ENCODE peak calls at places on chromosomes 7 and 10, in four cellular contexts. One of them, this sample, is unnamed.

GRCh38 chr7:152086513-152086912 is 61.0 kb downstream of the GALNT11 start:
- DNase-seq in Peyer's patch: no peak
- DNase-seq in tibial artery: no peak
- DNase-seq in endothelial cell: no peak
- DNase-seq in this sample: no peak

GRCh38 chr10:11553773-11554381 is 57.6 kb downstream of the USP6NL start:
- DNase-seq in Peyer's patch: no peak
- DNase-seq in tibial artery: no peak
- DNase-seq in endothelial cell: no peak
- DNase-seq in this sample: no peak

GRCh38 chr10:3054183-3054815 is 13.0 kb upstream of the PFKP start:
- DNase-seq in Peyer's patch: no peak
- DNase-seq in tibial artery: no peak
- DNase-seq in endothelial cell: no peak
- DNase-seq in this sample: no peak

GRCh38 chr10:49627031-49627430 is 13.2 kb downstream of the CHAT start:
- DNase-seq in Peyer's patch: no peak
- DNase-seq in tibial artery: no peak
- DNase-seq in endothelial cell: no peak
- DNase-seq in this sample: no peak

GRCh38 chr10:127563718-127564553 is 14.8 kb downstream of the NPS start:
- DNase-seq in Peyer's patch: peak
- DNase-seq in tibial artery: no peak
- DNase-seq in endothelial cell: peak
- DNase-seq in this sample: peak

GRCh38 chr7:16397497-16398210 is 23.7 kb downstream of the CRPPA start:
- DNase-seq in Peyer's patch: no peak
- DNase-seq in tibial artery: no peak
- DNase-seq in endothelial cell: no peak
- DNase-seq in this sample: no peak

GRCh38 chr7:82410461-82410860 is 33.1 kb downstream of the CACNA2D1 start:
- DNase-seq in Peyer's patch: no peak
- DNase-seq in tibial artery: no peak
- DNase-seq in endothelial cell: no peak
- DNase-seq in this sample: no peak

GRCh38 chr7:111199643-111200042 is 108.7 kb downstream of the LRRN3 start:
- DNase-seq in Peyer's patch: no peak
- DNase-seq in tibial artery: no peak
- DNase-seq in endothelial cell: no peak
- DNase-seq in this sample: no peak

GRCh38 chr7:123624527-123625183 is 23.0 kb downstream of the ASB15 start:
- DNase-seq in Peyer's patch: peak
- DNase-seq in tibial artery: no peak
- DNase-seq in endothelial cell: peak
- DNase-seq in this sample: peak

GRCh38 chr7:26782501-26782900 is 81.9 kb downstream of the SKAP2 start:
- DNase-seq in Peyer's patch: no peak
- DNase-seq in tibial artery: no peak
- DNase-seq in endothelial cell: no peak
- DNase-seq in this sample: no peak

GRCh38 chr10:49115015-49115795 is at the start of gene VSTM4:
- DNase-seq in Peyer's patch: no peak
- DNase-seq in tibial artery: peak
- DNase-seq in endothelial cell: peak
- DNase-seq in this sample: peak

GRCh38 chr7:155357573-155358041 is 59.9 kb downstream of the INSIG1 start:
- DNase-seq in Peyer's patch: no peak
- DNase-seq in tibial artery: no peak
- DNase-seq in endothelial cell: no peak
- DNase-seq in this sample: no peak

GRCh38 chr10:31341552-31341951 is 22.5 kb downstream of the ZEB1 start:
- DNase-seq in Peyer's patch: no peak
- DNase-seq in tibial artery: no peak
- DNase-seq in endothelial cell: no peak
- DNase-seq in this sample: no peak

GRCh38 chr7:71511361-71511807 is 379.4 kb downstream of the GALNT17 start:
- DNase-seq in Peyer's patch: no peak
- DNase-seq in tibial artery: no peak
- DNase-seq in endothelial cell: no peak
- DNase-seq in this sample: no peak

GRCh38 chr10:119199231-119199992 is 8.0 kb upstream of the GRK5 start:
- DNase-seq in Peyer's patch: peak
- DNase-seq in tibial artery: peak
- DNase-seq in endothelial cell: peak
- DNase-seq in this sample: peak

GRCh38 chr7:18125536-18125935 is 97.9 kb upstream of the PRPS1L1 start:
- DNase-seq in Peyer's patch: no peak
- DNase-seq in tibial artery: no peak
- DNase-seq in endothelial cell: no peak
- DNase-seq in this sample: no peak

GRCh38 chr10:120978589-120979252 is 127.6 kb downstream of the WDR11 start:
- DNase-seq in Peyer's patch: no peak
- DNase-seq in tibial artery: peak
- DNase-seq in endothelial cell: no peak
- DNase-seq in this sample: no peak

GRCh38 chr7:95955748-95956147 is 183.4 kb downstream of the DYNC1I1 start:
- DNase-seq in Peyer's patch: no peak
- DNase-seq in tibial artery: no peak
- DNase-seq in endothelial cell: no peak
- DNase-seq in this sample: no peak

GRCh38 chr7:35526645-35527044 is 168.3 kb downstream of the HERPUD2 start:
- DNase-seq in Peyer's patch: peak
- DNase-seq in tibial artery: no peak
- DNase-seq in endothelial cell: no peak
- DNase-seq in this sample: no peak

GRCh38 chr7:30070052-30070451 is 41.8 kb downstream of the PLEKHA8 start:
- DNase-seq in Peyer's patch: no peak
- DNase-seq in tibial artery: no peak
- DNase-seq in endothelial cell: no peak
- DNase-seq in this sample: no peak

GRCh38 chr10:683448-684071 is 5.9 kb downstream of the DIP2C start:
- DNase-seq in Peyer's patch: no peak
- DNase-seq in tibial artery: peak
- DNase-seq in endothelial cell: no peak
- DNase-seq in this sample: no peak

GRCh38 chr7:36881206-36881605 is 156.9 kb upstream of the AOAH start:
- DNase-seq in Peyer's patch: no peak
- DNase-seq in tibial artery: no peak
- DNase-seq in endothelial cell: no peak
- DNase-seq in this sample: no peak

GRCh38 chr10:18240185-18240882 is 100.1 kb downstream of the CACNB2 start:
- DNase-seq in Peyer's patch: no peak
- DNase-seq in tibial artery: no peak
- DNase-seq in endothelial cell: no peak
- DNase-seq in this sample: no peak

GRCh38 chr7:90897961-90898469 is 301.9 kb downstream of the CDK14 start:
- DNase-seq in Peyer's patch: no peak
- DNase-seq in tibial artery: no peak
- DNase-seq in endothelial cell: no peak
- DNase-seq in this sample: no peak

GRCh38 chr7:18667466-18667865 is 171.9 kb downstream of the HDAC9 start:
- DNase-seq in Peyer's patch: no peak
- DNase-seq in tibial artery: no peak
- DNase-seq in endothelial cell: peak
- DNase-seq in this sample: no peak

GRCh38 chr7:19024261-19024660 is 93.2 kb downstream of the TWIST1 start:
- DNase-seq in Peyer's patch: no peak
- DNase-seq in tibial artery: no peak
- DNase-seq in endothelial cell: no peak
- DNase-seq in this sample: no peak

GRCh38 chr7:26900283-26900682 is 35.9 kb upstream of the SKAP2 start:
- DNase-seq in Peyer's patch: no peak
- DNase-seq in tibial artery: no peak
- DNase-seq in endothelial cell: no peak
- DNase-seq in this sample: no peak

GRCh38 chr10:4391683-4392082 is 434.3 kb upstream of the AKR1E2 start:
- DNase-seq in Peyer's patch: no peak
- DNase-seq in tibial artery: no peak
- DNase-seq in endothelial cell: peak
- DNase-seq in this sample: no peak
- TF ChIP-seq CTCF in Peyer's patch: no peak
- TF ChIP-seq CTCF in tibial artery: no peak
- TF ChIP-seq CTCF in endothelial cell: no peak
- TF ChIP-seq CTCF in this sample: no peak

GRCh38 chr10:47190802-47191450 is 109.1 kb upstream of the GDF10 start:
- DNase-seq in Peyer's patch: no peak
- DNase-seq in tibial artery: no peak
- DNase-seq in endothelial cell: no peak
- DNase-seq in this sample: no peak

GRCh38 chr10:47195274-47195885 is 104.6 kb upstream of the GDF10 start:
- DNase-seq in Peyer's patch: no peak
- DNase-seq in tibial artery: no peak
- DNase-seq in endothelial cell: no peak
- DNase-seq in this sample: no peak

GRCh38 chr10:47190301-47190700 is 109.7 kb upstream of the GDF10 start:
- DNase-seq in Peyer's patch: no peak
- DNase-seq in tibial artery: no peak
- DNase-seq in endothelial cell: no peak
- DNase-seq in this sample: no peak

GRCh38 chr10:47189802-47190201 is 110.2 kb upstream of the GDF10 start:
- DNase-seq in Peyer's patch: no peak
- DNase-seq in tibial artery: no peak
- DNase-seq in endothelial cell: no peak
- DNase-seq in this sample: no peak

DNA sequence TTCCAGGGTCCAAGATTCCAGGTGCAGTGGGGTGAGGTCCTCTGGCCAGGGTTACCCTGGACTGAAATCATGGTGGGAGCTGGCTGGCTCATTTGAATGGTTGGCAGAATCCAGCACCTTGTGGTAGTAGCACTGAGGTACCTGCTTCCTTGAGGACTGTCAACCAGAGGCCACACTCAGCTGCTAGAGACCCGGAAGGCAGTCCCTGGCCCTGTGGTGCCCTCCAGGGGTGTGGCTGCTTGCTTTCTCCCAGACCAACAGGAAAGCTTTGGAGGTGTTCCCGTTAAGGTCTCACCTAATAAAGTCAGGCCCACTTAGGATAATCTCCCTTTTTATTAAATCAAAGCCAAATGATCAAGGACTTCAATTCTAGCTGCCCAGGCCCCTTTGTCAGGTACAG is 107.7 kb upstream of the GDF10 start:
- DNase-seq in Peyer's patch: no peak
- DNase-seq in tibial artery: no peak
- DNase-seq in endothelial cell: no peak
- DNase-seq in this sample: no peak
- TF ChIP-seq CTCF in Peyer's patch: no peak
- TF ChIP-seq CTCF in tibial artery: no peak
- TF ChIP-seq CTCF in endothelial cell: no peak
- TF ChIP-seq CTCF in this sample: no peak

GRCh38 chr10:65341323-65341922 is 1584.4 kb upstream of the LRRTM3 start:
- DNase-seq in Peyer's patch: no peak
- DNase-seq in tibial artery: no peak
- DNase-seq in endothelial cell: no peak
- DNase-seq in this sample: no peak

GRCh38 chr10:65346466-65346865 is 1579.4 kb upstream of the LRRTM3 start:
- DNase-seq in Peyer's patch: no peak
- DNase-seq in tibial artery: no peak
- DNase-seq in endothelial cell: no peak
- DNase-seq in this sample: no peak

GRCh38 chr10:65340340-65340739 is 1585.5 kb upstream of the LRRTM3 start:
- DNase-seq in Peyer's patch: no peak
- DNase-seq in tibial artery: no peak
- DNase-seq in endothelial cell: no peak
- DNase-seq in this sample: no peak

GRCh38 chr10:65342226-65342625 is 1583.6 kb upstream of the LRRTM3 start:
- DNase-seq in Peyer's patch: no peak
- DNase-seq in tibial artery: no peak
- DNase-seq in endothelial cell: no peak
- DNase-seq in this sample: no peak
- TF ChIP-seq CTCF in Peyer's patch: no peak
- TF ChIP-seq CTCF in tibial artery: no peak
- TF ChIP-seq CTCF in endothelial cell: no peak
- TF ChIP-seq CTCF in this sample: no peak

GRCh38 chr10:98467506-98468318 is 21.0 kb upstream of the HPS1 start:
- DNase-seq in Peyer's patch: peak
- DNase-seq in tibial artery: peak
- DNase-seq in endothelial cell: peak
- DNase-seq in this sample: peak
- TF ChIP-seq CTCF in Peyer's patch: peak
- TF ChIP-seq CTCF in tibial artery: peak
- TF ChIP-seq CTCF in endothelial cell: peak
- TF ChIP-seq CTCF in this sample: peak

GRCh38 chr10:106971411-106971831 is 193.1 kb downstream of the SORCS1 start:
- DNase-seq in Peyer's patch: no peak
- DNase-seq in tibial artery: no peak
- DNase-seq in endothelial cell: no peak
- DNase-seq in this sample: no peak
- TF ChIP-seq CTCF in Peyer's patch: no peak
- TF ChIP-seq CTCF in tibial artery: no peak
- TF ChIP-seq CTCF in endothelial cell: no peak
- TF ChIP-seq CTCF in this sample: no peak

GRCh38 chr7:50588937-50589336 is 23.7 kb upstream of the DDC start:
- DNase-seq in Peyer's patch: no peak
- DNase-seq in tibial artery: no peak
- DNase-seq in endothelial cell: no peak
- DNase-seq in this sample: no peak
- TF ChIP-seq CTCF in Peyer's patch: no peak
- TF ChIP-seq CTCF in tibial artery: no peak
- TF ChIP-seq CTCF in endothelial cell: peak
- TF ChIP-seq CTCF in this sample: peak

DNA sequence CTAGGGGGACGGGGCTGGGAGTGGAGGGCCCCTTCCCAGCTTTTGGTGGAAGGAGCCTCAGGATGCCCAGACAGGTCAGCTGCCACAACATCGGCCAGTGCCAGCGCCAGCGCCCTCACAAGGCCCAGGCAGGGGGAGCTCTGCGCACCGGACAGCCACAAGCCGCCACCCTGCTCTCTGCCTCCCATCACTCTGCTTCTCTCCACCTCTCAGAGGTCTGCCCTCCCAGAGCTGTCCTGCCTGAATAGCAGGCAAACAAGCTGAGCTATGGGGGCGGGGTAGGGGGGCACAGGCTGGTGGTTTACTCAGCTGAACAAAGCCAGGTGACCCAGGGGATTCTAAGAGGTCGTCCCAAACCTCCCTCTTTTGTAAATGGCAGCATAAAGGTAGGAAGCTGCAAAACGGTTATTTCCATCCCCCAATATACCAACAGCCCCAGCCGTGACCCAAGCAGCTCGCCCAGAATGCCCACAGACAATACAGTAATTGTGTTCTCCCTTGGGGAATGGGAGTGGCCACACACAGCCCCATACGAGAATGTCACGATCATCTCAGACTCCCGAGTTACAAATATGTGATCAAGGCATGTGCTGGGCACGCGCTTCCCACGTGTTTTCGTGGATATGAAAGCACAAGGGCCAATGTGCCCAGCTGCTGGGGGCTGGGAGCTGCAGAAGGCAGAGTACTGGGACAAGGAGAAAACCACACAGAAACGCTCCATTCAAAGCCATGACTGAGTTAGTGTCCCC is 19.7 kb downstream of the FAM53B start:
- DNase-seq in Peyer's patch: peak
- DNase-seq in tibial artery: peak
- DNase-seq in endothelial cell: no peak
- DNase-seq in this sample: no peak
- TF ChIP-seq CTCF in Peyer's patch: no peak
- TF ChIP-seq CTCF in tibial artery: no peak
- TF ChIP-seq CTCF in endothelial cell: no peak
- TF ChIP-seq CTCF in this sample: no peak